ENCODE peak calls at places on chromosomes 4 and X, in seven cellular contexts. One of them, this sample, is unnamed.

GRCh38 chr4:172985552-172985951 is 183.1 kb upstream of the GALNT7 start:
- DNase-seq in HEK293T: no peak
- DNase-seq in left ventricle myocardium inferior: no peak
- DNase-seq in RKO: no peak
- DNase-seq in HFF-Myc: no peak
- DNase-seq in effector CD4-positive, alpha-beta T cell: no peak
- DNase-seq in SHP77: no peak
- DNase-seq in this sample: no peak

GRCh38 chr4:10089346-10089745 is 27.3 kb downstream of the WDR1 start:
- DNase-seq in SHP77: no peak
- DNase-seq in HFF-Myc: no peak
- DNase-seq in RKO: no peak
- DNase-seq in HEK293T: peak
- DNase-seq in left ventricle myocardium inferior: peak
- DNase-seq in effector CD4-positive, alpha-beta T cell: no peak
- DNase-seq in this sample: no peak

GRCh38 chrX:140709421-140709846 is at the start of gene LINC00632:
- DNase-seq in SHP77: no peak
- DNase-seq in effector CD4-positive, alpha-beta T cell: no peak
- DNase-seq in HFF-Myc: no peak
- DNase-seq in RKO: no peak
- DNase-seq in left ventricle myocardium inferior: no peak
- DNase-seq in HEK293T: peak
- DNase-seq in this sample: no peak

GRCh38 chrX:16678689-16679088 is 28.7 kb downstream of the S100G start:
- DNase-seq in HFF-Myc: no peak
- DNase-seq in SHP77: no peak
- DNase-seq in HEK293T: no peak
- DNase-seq in effector CD4-positive, alpha-beta T cell: no peak
- DNase-seq in left ventricle myocardium inferior: no peak
- DNase-seq in RKO: no peak
- DNase-seq in this sample: no peak

GRCh38 chr4:8118035-8118434 is 40.6 kb downstream of the ABLIM2 start:
- DNase-seq in effector CD4-positive, alpha-beta T cell: no peak
- DNase-seq in HFF-Myc: no peak
- DNase-seq in left ventricle myocardium inferior: no peak
- DNase-seq in SHP77: no peak
- DNase-seq in RKO: no peak
- DNase-seq in HEK293T: no peak
- DNase-seq in this sample: no peak

GRCh38 chrX:130563476-130563875 is 161.7 kb downstream of the RBMX2 start:
- DNase-seq in effector CD4-positive, alpha-beta T cell: no peak
- DNase-seq in HFF-Myc: no peak
- DNase-seq in RKO: no peak
- DNase-seq in HEK293T: no peak
- DNase-seq in left ventricle myocardium inferior: no peak
- DNase-seq in SHP77: no peak
- DNase-seq in this sample: no peak

GRCh38 chrX:68880846-68881513 is 52.2 kb downstream of the EFNB1 start:
- DNase-seq in left ventricle myocardium inferior: no peak
- DNase-seq in effector CD4-positive, alpha-beta T cell: no peak
- DNase-seq in SHP77: no peak
- DNase-seq in HEK293T: no peak
- DNase-seq in RKO: no peak
- DNase-seq in HFF-Myc: no peak
- DNase-seq in this sample: no peak

GRCh38 chrX:136146614-136147319 is 566 bp upstream of the FHL1 start:
- DNase-seq in left ventricle myocardium inferior: peak
- DNase-seq in HEK293T: peak
- DNase-seq in HFF-Myc: no peak
- DNase-seq in RKO: no peak
- DNase-seq in SHP77: no peak
- DNase-seq in effector CD4-positive, alpha-beta T cell: peak
- DNase-seq in this sample: no peak

GRCh38 chr4:62544428-62544827 is 1344.3 kb downstream of the ADGRL3 start:
- DNase-seq in left ventricle myocardium inferior: no peak
- DNase-seq in RKO: no peak
- DNase-seq in HFF-Myc: no peak
- DNase-seq in HEK293T: no peak
- DNase-seq in effector CD4-positive, alpha-beta T cell: no peak
- DNase-seq in SHP77: no peak
- DNase-seq in this sample: no peak

GRCh38 chr4:159227378-159227777 is 124.5 kb downstream of the RAPGEF2 start:
- DNase-seq in effector CD4-positive, alpha-beta T cell: no peak
- DNase-seq in left ventricle myocardium inferior: no peak
- DNase-seq in HEK293T: no peak
- DNase-seq in RKO: no peak
- DNase-seq in SHP77: no peak
- DNase-seq in HFF-Myc: no peak
- DNase-seq in this sample: no peak

GRCh38 chr4:182261651-182262223 is 18.5 kb downstream of the TENM3 start:
- DNase-seq in HEK293T: no peak
- DNase-seq in RKO: no peak
- DNase-seq in SHP77: no peak
- DNase-seq in HFF-Myc: no peak
- DNase-seq in left ventricle myocardium inferior: no peak
- DNase-seq in effector CD4-positive, alpha-beta T cell: no peak
- DNase-seq in this sample: no peak

GRCh38 chrX:116436358-116436816 is at the start of gene SLC6A14:
- DNase-seq in SHP77: no peak
- DNase-seq in left ventricle myocardium inferior: no peak
- DNase-seq in RKO: no peak
- DNase-seq in HFF-Myc: no peak
- DNase-seq in HEK293T: no peak
- DNase-seq in effector CD4-positive, alpha-beta T cell: no peak
- DNase-seq in this sample: no peak

GRCh38 chrX:100207331-100208024 is 202.6 kb downstream of the PCDH19 start:
- DNase-seq in left ventricle myocardium inferior: no peak
- DNase-seq in RKO: no peak
- DNase-seq in HFF-Myc: no peak
- DNase-seq in SHP77: no peak
- DNase-seq in effector CD4-positive, alpha-beta T cell: no peak
- DNase-seq in HEK293T: no peak
- DNase-seq in this sample: no peak

GRCh38 chr4:82104578-82104977 is 269.2 kb downstream of the HNRNPD start:
- DNase-seq in left ventricle myocardium inferior: no peak
- DNase-seq in RKO: no peak
- DNase-seq in effector CD4-positive, alpha-beta T cell: no peak
- DNase-seq in HEK293T: no peak
- DNase-seq in SHP77: no peak
- DNase-seq in HFF-Myc: no peak
- DNase-seq in this sample: no peak

GRCh38 chr4:155973639-155974475 is 20.2 kb upstream of the CTSO start:
- DNase-seq in effector CD4-positive, alpha-beta T cell: no peak
- DNase-seq in HEK293T: no peak
- DNase-seq in left ventricle myocardium inferior: no peak
- DNase-seq in RKO: no peak
- DNase-seq in SHP77: no peak
- DNase-seq in HFF-Myc: no peak
- DNase-seq in this sample: no peak

GRCh38 chrX:39895228-39896110 is 202.3 kb downstream of the BCOR start:
- DNase-seq in left ventricle myocardium inferior: no peak
- DNase-seq in HFF-Myc: no peak
- DNase-seq in RKO: no peak
- DNase-seq in effector CD4-positive, alpha-beta T cell: no peak
- DNase-seq in SHP77: peak
- DNase-seq in HEK293T: no peak
- DNase-seq in this sample: no peak

GRCh38 chr4:147831452-147832192 is 99.7 kb downstream of the ARHGAP10 start:
- DNase-seq in effector CD4-positive, alpha-beta T cell: no peak
- DNase-seq in left ventricle myocardium inferior: no peak
- DNase-seq in HEK293T: no peak
- DNase-seq in HFF-Myc: peak
- DNase-seq in SHP77: no peak
- DNase-seq in RKO: peak
- DNase-seq in this sample: no peak

GRCh38 chr4:19842471-19842870 is 409.2 kb upstream of the SLIT2 start:
- DNase-seq in RKO: no peak
- DNase-seq in SHP77: no peak
- DNase-seq in HFF-Myc: no peak
- DNase-seq in left ventricle myocardium inferior: no peak
- DNase-seq in effector CD4-positive, alpha-beta T cell: no peak
- DNase-seq in HEK293T: no peak
- DNase-seq in this sample: no peak

GRCh38 chr4:8506373-8507250 is 66.0 kb downstream of the TRMT44 start:
- DNase-seq in HEK293T: no peak
- DNase-seq in HFF-Myc: no peak
- DNase-seq in left ventricle myocardium inferior: peak
- DNase-seq in SHP77: no peak
- DNase-seq in effector CD4-positive, alpha-beta T cell: no peak
- DNase-seq in RKO: no peak
- DNase-seq in this sample: no peak

GRCh38 chr4:182085051-182085480 is 158.1 kb upstream of the TENM3 start:
- DNase-seq in left ventricle myocardium inferior: no peak
- DNase-seq in SHP77: no peak
- DNase-seq in effector CD4-positive, alpha-beta T cell: no peak
- DNase-seq in HFF-Myc: no peak
- DNase-seq in HEK293T: no peak
- DNase-seq in RKO: no peak
- DNase-seq in this sample: no peak

GRCh38 chr4:29405151-29405550 is 1315.0 kb upstream of the PCDH7 start:
- DNase-seq in HFF-Myc: no peak
- DNase-seq in left ventricle myocardium inferior: no peak
- DNase-seq in RKO: no peak
- DNase-seq in SHP77: no peak
- DNase-seq in HEK293T: no peak
- DNase-seq in effector CD4-positive, alpha-beta T cell: no peak
- DNase-seq in this sample: no peak

GRCh38 chr4:15232725-15233597 is 194.9 kb upstream of the C1QTNF7 start:
- DNase-seq in SHP77: peak
- DNase-seq in HEK293T: no peak
- DNase-seq in HFF-Myc: no peak
- DNase-seq in RKO: no peak
- DNase-seq in effector CD4-positive, alpha-beta T cell: no peak
- DNase-seq in left ventricle myocardium inferior: no peak
- DNase-seq in this sample: no peak

GRCh38 chr4:7158991-7159390 is 33.3 kb upstream of the SORCS2 start:
- DNase-seq in SHP77: no peak
- DNase-seq in RKO: no peak
- DNase-seq in left ventricle myocardium inferior: no peak
- DNase-seq in effector CD4-positive, alpha-beta T cell: no peak
- DNase-seq in HEK293T: no peak
- DNase-seq in HFF-Myc: no peak
- DNase-seq in this sample: no peak

GRCh38 chrX:130770615-130771014 is 132.4 kb downstream of the ENOX2 start:
- DNase-seq in left ventricle myocardium inferior: no peak
- DNase-seq in HFF-Myc: peak
- DNase-seq in effector CD4-positive, alpha-beta T cell: no peak
- DNase-seq in HEK293T: no peak
- DNase-seq in SHP77: no peak
- DNase-seq in RKO: peak
- DNase-seq in this sample: no peak

GRCh38 chrX:37776283-37776986 is 3.4 kb upstream of the CYBB start:
- DNase-seq in HEK293T: no peak
- DNase-seq in SHP77: no peak
- DNase-seq in left ventricle myocardium inferior: no peak
- DNase-seq in RKO: no peak
- DNase-seq in effector CD4-positive, alpha-beta T cell: no peak
- DNase-seq in HFF-Myc: no peak
- DNase-seq in this sample: no peak

GRCh38 chr4:103645991-103646390 is 73.8 kb downstream of the TACR3 start:
- DNase-seq in RKO: no peak
- DNase-seq in HFF-Myc: no peak
- DNase-seq in SHP77: no peak
- DNase-seq in effector CD4-positive, alpha-beta T cell: no peak
- DNase-seq in HEK293T: no peak
- DNase-seq in left ventricle myocardium inferior: no peak
- DNase-seq in this sample: no peak

GRCh38 chrX:69616520-69617203 is 749 bp downstream of the EDA start:
- DNase-seq in HEK293T: peak
- DNase-seq in RKO: no peak
- DNase-seq in HFF-Myc: no peak
- DNase-seq in SHP77: no peak
- DNase-seq in effector CD4-positive, alpha-beta T cell: no peak
- DNase-seq in left ventricle myocardium inferior: peak
- DNase-seq in this sample: no peak

This sample was measured in NCI-H2107.